ENCODE peak calls at places on chromosomes 1 and 21, in eight cellular contexts. One of them, this sample, is unnamed.

GRCh38 chr1:16405441-16405840 is 31.8 kb downstream of the SPATA21 start:
- DNase-seq in cardiac fibroblast: no peak
- DNase-seq in stromal cell of bone marrow: no peak
- DNase-seq in activated gamma-delta T cell treated with anti-CD3 and anti-CD28 coated beads, Interleukin-2, amount 50 U/mL, for 16 hours: no peak
- DNase-seq in AG09319: no peak
- DNase-seq in C1 segment of cervical spinal cord: no peak
- DNase-seq in germinal center: no peak
- DNase-seq in ovary: no peak
- DNase-seq in this sample: no peak

GRCh38 chr1:9200441-9200840 is 34.1 kb upstream of the H6PD start:
- DNase-seq in cardiac fibroblast: peak
- DNase-seq in AG09319: no peak
- DNase-seq in activated gamma-delta T cell treated with anti-CD3 and anti-CD28 coated beads, Interleukin-2, amount 50 U/mL, for 16 hours: no peak
- DNase-seq in stromal cell of bone marrow: no peak
- DNase-seq in germinal center: no peak
- DNase-seq in C1 segment of cervical spinal cord: no peak
- DNase-seq in ovary: no peak
- DNase-seq in this sample: no peak

GRCh38 chr1:158552296-158552695 is 1.9 kb downstream of the OR6Y1 start:
- DNase-seq in activated gamma-delta T cell treated with anti-CD3 and anti-CD28 coated beads, Interleukin-2, amount 50 U/mL, for 16 hours: no peak
- DNase-seq in germinal center: no peak
- DNase-seq in cardiac fibroblast: no peak
- DNase-seq in stromal cell of bone marrow: no peak
- DNase-seq in C1 segment of cervical spinal cord: no peak
- DNase-seq in ovary: no peak
- DNase-seq in AG09319: no peak
- DNase-seq in this sample: no peak

GRCh38 chr1:235503333-235504121 is 725 bp downstream of the B3GALNT2 start:
- DNase-seq in C1 segment of cervical spinal cord: peak
- DNase-seq in cardiac fibroblast: peak
- DNase-seq in activated gamma-delta T cell treated with anti-CD3 and anti-CD28 coated beads, Interleukin-2, amount 50 U/mL, for 16 hours: no peak
- DNase-seq in germinal center: no peak
- DNase-seq in stromal cell of bone marrow: no peak
- DNase-seq in AG09319: no peak
- DNase-seq in ovary: peak
- DNase-seq in this sample: peak

GRCh38 chr1:71490432-71490831 is 409.6 kb upstream of the ZRANB2 start:
- DNase-seq in cardiac fibroblast: peak
- DNase-seq in ovary: no peak
- DNase-seq in AG09319: no peak
- DNase-seq in C1 segment of cervical spinal cord: no peak
- DNase-seq in stromal cell of bone marrow: no peak
- DNase-seq in activated gamma-delta T cell treated with anti-CD3 and anti-CD28 coated beads, Interleukin-2, amount 50 U/mL, for 16 hours: no peak
- DNase-seq in germinal center: no peak
- DNase-seq in this sample: no peak

GRCh38 chr1:112872551-112872962 is 83.4 kb downstream of the SLC16A1 start:
- DNase-seq in ovary: no peak
- DNase-seq in C1 segment of cervical spinal cord: no peak
- DNase-seq in AG09319: no peak
- DNase-seq in stromal cell of bone marrow: no peak
- DNase-seq in activated gamma-delta T cell treated with anti-CD3 and anti-CD28 coated beads, Interleukin-2, amount 50 U/mL, for 16 hours: no peak
- DNase-seq in germinal center: no peak
- DNase-seq in cardiac fibroblast: no peak
- DNase-seq in this sample: no peak

GRCh38 chr1:224623310-224623714 is 7.2 kb downstream of the CNIH3 start:
- DNase-seq in activated gamma-delta T cell treated with anti-CD3 and anti-CD28 coated beads, Interleukin-2, amount 50 U/mL, for 16 hours: no peak
- DNase-seq in stromal cell of bone marrow: no peak
- DNase-seq in germinal center: no peak
- DNase-seq in ovary: no peak
- DNase-seq in AG09319: no peak
- DNase-seq in C1 segment of cervical spinal cord: no peak
- DNase-seq in cardiac fibroblast: peak
- DNase-seq in this sample: peak

GRCh38 chr1:157963713-157964112 is 29.7 kb upstream of the KIRREL1 start:
- DNase-seq in ovary: peak
- DNase-seq in germinal center: peak
- DNase-seq in activated gamma-delta T cell treated with anti-CD3 and anti-CD28 coated beads, Interleukin-2, amount 50 U/mL, for 16 hours: peak
- DNase-seq in AG09319: peak
- DNase-seq in cardiac fibroblast: peak
- DNase-seq in stromal cell of bone marrow: no peak
- DNase-seq in C1 segment of cervical spinal cord: peak
- DNase-seq in this sample: peak

GRCh38 chr1:184272178-184272866 is 114.5 kb upstream of the C1orf21 start:
- DNase-seq in cardiac fibroblast: peak
- DNase-seq in activated gamma-delta T cell treated with anti-CD3 and anti-CD28 coated beads, Interleukin-2, amount 50 U/mL, for 16 hours: no peak
- DNase-seq in germinal center: no peak
- DNase-seq in ovary: no peak
- DNase-seq in stromal cell of bone marrow: no peak
- DNase-seq in AG09319: no peak
- DNase-seq in C1 segment of cervical spinal cord: no peak
- DNase-seq in this sample: no peak

GRCh38 chr1:85146972-85147359 is 53.9 kb downstream of the SYDE2 start:
- DNase-seq in C1 segment of cervical spinal cord: no peak
- DNase-seq in AG09319: no peak
- DNase-seq in stromal cell of bone marrow: no peak
- DNase-seq in ovary: no peak
- DNase-seq in activated gamma-delta T cell treated with anti-CD3 and anti-CD28 coated beads, Interleukin-2, amount 50 U/mL, for 16 hours: no peak
- DNase-seq in germinal center: no peak
- DNase-seq in cardiac fibroblast: peak
- DNase-seq in this sample: no peak

GRCh38 chr1:64474639-64475038 is 4.7 kb downstream of the CACHD1 start:
- DNase-seq in germinal center: no peak
- DNase-seq in activated gamma-delta T cell treated with anti-CD3 and anti-CD28 coated beads, Interleukin-2, amount 50 U/mL, for 16 hours: no peak
- DNase-seq in C1 segment of cervical spinal cord: no peak
- DNase-seq in cardiac fibroblast: no peak
- DNase-seq in ovary: peak
- DNase-seq in AG09319: no peak
- DNase-seq in stromal cell of bone marrow: no peak
- DNase-seq in this sample: no peak

GRCh38 chr1:29237906-29238600 is 1.7 kb downstream of the PTPRU start:
- DNase-seq in ovary: peak
- DNase-seq in C1 segment of cervical spinal cord: no peak
- DNase-seq in stromal cell of bone marrow: no peak
- DNase-seq in activated gamma-delta T cell treated with anti-CD3 and anti-CD28 coated beads, Interleukin-2, amount 50 U/mL, for 16 hours: no peak
- DNase-seq in AG09319: no peak
- DNase-seq in cardiac fibroblast: peak
- DNase-seq in germinal center: no peak
- DNase-seq in this sample: peak

GRCh38 chr1:17314491-17314971 is 6.5 kb downstream of the PADI4 start:
- DNase-seq in AG09319: no peak
- DNase-seq in C1 segment of cervical spinal cord: no peak
- DNase-seq in stromal cell of bone marrow: no peak
- DNase-seq in ovary: no peak
- DNase-seq in germinal center: no peak
- DNase-seq in cardiac fibroblast: no peak
- DNase-seq in activated gamma-delta T cell treated with anti-CD3 and anti-CD28 coated beads, Interleukin-2, amount 50 U/mL, for 16 hours: no peak
- DNase-seq in this sample: no peak

GRCh38 chr1:43541721-43542401 is 11.2 kb downstream of the PTPRF start:
- DNase-seq in stromal cell of bone marrow: no peak
- DNase-seq in germinal center: no peak
- DNase-seq in AG09319: no peak
- DNase-seq in C1 segment of cervical spinal cord: peak
- DNase-seq in ovary: peak
- DNase-seq in cardiac fibroblast: no peak
- DNase-seq in activated gamma-delta T cell treated with anti-CD3 and anti-CD28 coated beads, Interleukin-2, amount 50 U/mL, for 16 hours: no peak
- DNase-seq in this sample: no peak

GRCh38 chr1:165707984-165708706 is 9.8 kb upstream of the ALDH9A1 start:
- DNase-seq in ovary: no peak
- DNase-seq in activated gamma-delta T cell treated with anti-CD3 and anti-CD28 coated beads, Interleukin-2, amount 50 U/mL, for 16 hours: no peak
- DNase-seq in germinal center: no peak
- DNase-seq in C1 segment of cervical spinal cord: no peak
- DNase-seq in AG09319: no peak
- DNase-seq in cardiac fibroblast: no peak
- DNase-seq in stromal cell of bone marrow: no peak
- DNase-seq in this sample: no peak

GRCh38 chr21:45541221-45542039 is 810 bp downstream of the SLC19A1 start:
- DNase-seq in activated gamma-delta T cell treated with anti-CD3 and anti-CD28 coated beads, Interleukin-2, amount 50 U/mL, for 16 hours: peak
- DNase-seq in germinal center: peak
- DNase-seq in AG09319: no peak
- DNase-seq in C1 segment of cervical spinal cord: no peak
- DNase-seq in stromal cell of bone marrow: no peak
- DNase-seq in ovary: peak
- DNase-seq in cardiac fibroblast: peak
- DNase-seq in this sample: peak

This sample was measured in NB4.